ENCODE peak calls at places on chromosomes 11 and 22, in six cellular contexts. F, B, G, E, Z and D are unnamed samples.

GRCh38 chr22:39536711-39537110 is 4.2 kb upstream of the RPS19BP1 start:
- DNase-seq in F (no peak), B (no peak), G (no peak), E (no peak), Z (no peak), D (no peak)

GRCh38 chr22:44399906-44400762 is 87.4 kb upstream of the SHISAL1 start:
- DNase-seq in F (no peak), B (no peak), G (no peak), E (no peak), Z (no peak), D (peak; percentile 29)

GRCh38 chr11:116792869-116793475 is 1.3 kb upstream of the APOA5 start:
- DNase-seq in F (no peak), B (no peak), G (no peak), E (no peak), Z (no peak), D (no peak)

GRCh38 chr11:8384199-8384821 is 120.6 kb upstream of the LMO1 start:
- DNase-seq in F (no peak), B (no peak), G (no peak), E (peak; percentile 57), Z (peak; percentile 13), D (no peak)

GRCh38 chr11:35152575-35152974 is 13.6 kb downstream of the CD44 start:
- DNase-seq in F (no peak), B (no peak), G (no peak), E (no peak), Z (no peak), D (no peak)

GRCh38 chr11:57318178-57318577 is 6.6 kb downstream of the TNKS1BP1 start:
- DNase-seq in F (no peak), B (no peak), G (no peak), E (no peak), Z (no peak), D (no peak)

GRCh38 chr11:64040684-64041267 is 5.0 kb downstream of the FLRT1 start:
- DNase-seq in F (no peak), B (no peak), G (no peak), E (peak; percentile 50), Z (peak; percentile 38), D (no peak)

GRCh38 chr22:49369726-49370717 is 457.7 kb downstream of the BRD1 start:
- DNase-seq in F (no peak), B (no peak), G (no peak), E (no peak), Z (no peak), D (peak; percentile 31)

GRCh38 chr11:17063171-17064002 is 14.1 kb downstream of the RPS13 start:
- DNase-seq in F (peak; percentile 68), B (peak; percentile 42), G (peak; percentile 42), E (peak; percentile 75), Z (peak; percentile 71), D (peak; percentile 74)

GRCh38 chr11:12207384-12208150 is 97.2 kb downstream of the MICAL2 start:
- DNase-seq in F (no peak), B (no peak), G (no peak), E (no peak), Z (no peak), D (no peak)

GRCh38 chr11:31834237-31834636 is 23.1 kb upstream of the PAX6 start:
- DNase-seq in F (no peak), B (no peak), G (no peak), E (no peak), Z (no peak), D (no peak)

GRCh38 chr22:29700949-29701927 is 18.6 kb upstream of the CABP7 start:
- DNase-seq in F (no peak), B (peak; percentile 51), G (no peak), E (peak; percentile 57), Z (peak; percentile 55), D (no peak)

GRCh38 chr22:30250713-30251267 is 4.2 kb upstream of the LIF start:
- DNase-seq in F (peak; percentile 57), B (no peak), G (no peak), E (peak; percentile 48), Z (no peak), D (peak; percentile 71)

GRCh38 chr11:34997872-34998548 is 81.6 kb downstream of the PDHX start:
- DNase-seq in F (no peak), B (no peak), G (no peak), E (no peak), Z (no peak), D (peak; percentile 33)

GRCh38 chr11:15327786-15328231 is 213.1 kb downstream of the INSC start:
- DNase-seq in F (peak; percentile 57), B (peak; percentile 35), G (peak; percentile 69), E (peak; percentile 84), Z (peak; percentile 80), D (peak; percentile 69)

GRCh38 chr11:63862923-63863322 is 24.0 kb downstream of the MARK2 start:
- DNase-seq in F (peak; percentile 68), B (no peak), G (no peak), E (no peak), Z (no peak), D (no peak)

GRCh38 chr11:8192016-8192895 is 23.4 kb upstream of the RIC3 start:
- DNase-seq in F (peak; percentile 67), B (peak; percentile 41), G (peak; percentile 62), E (peak; percentile 82), Z (peak; percentile 73), D (peak; percentile 9)

DNA sequence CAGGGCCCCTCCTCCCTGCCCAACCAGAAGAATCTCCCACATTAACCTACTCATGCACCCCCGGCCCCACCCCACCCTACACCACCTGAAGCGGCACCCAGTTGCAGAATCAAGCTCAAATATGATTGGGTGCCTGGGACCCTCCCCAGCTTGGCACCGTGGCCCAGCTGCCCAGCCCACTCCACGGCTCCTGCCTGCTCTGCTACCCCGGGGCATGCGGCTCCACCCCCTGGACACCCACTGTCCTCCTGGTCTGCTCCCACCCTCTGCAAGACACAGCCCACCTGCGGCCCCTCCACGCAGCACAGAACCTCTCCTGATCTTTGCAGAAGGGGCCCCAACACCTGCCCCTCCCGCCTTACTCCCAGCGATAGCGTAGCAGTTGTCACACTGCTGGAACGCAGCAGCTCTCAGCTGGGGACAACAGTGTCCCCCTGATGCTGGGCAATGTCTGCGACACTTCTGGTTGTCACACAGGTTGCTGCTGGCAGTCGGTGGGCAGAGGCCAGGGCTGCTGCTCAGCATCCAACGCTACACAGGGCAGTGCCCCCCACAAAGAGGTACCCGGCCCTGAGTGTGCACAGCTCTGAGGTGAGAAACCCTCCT is 32.0 kb upstream of the TESMIN start:
- DNase-seq in F (no peak), B (no peak), G (no peak), E (no peak), Z (peak; percentile 59), D (no peak)
- H3K36me3 ChIP-seq in F (peaks cover 38% of the 10 kb centered on the region), B (peaks cover 8% of the 10 kb centered on the region), G (peaks cover 99% of the 10 kb centered on the region), E (no peaks in the 10 kb centered on the region), Z (no peaks in the 10 kb centered on the region), D (peaks cover 85% of the 10 kb centered on the region)

GRCh38 chr22:31628969-31629723 is 32.9 kb downstream of the PISD start:
- DNase-seq in F (no peak), B (no peak), G (no peak), E (no peak), Z (no peak), D (no peak)

GRCh38 chr22:31625661-31626426 is 36.2 kb downstream of the PISD start:
- DNase-seq in F (no peak), B (no peak), G (peak; percentile 49), E (peak; percentile 55), Z (peak; percentile 45), D (no peak)

GRCh38 chr22:31628362-31628761 is 33.7 kb downstream of the PISD start:
- DNase-seq in F (no peak), B (no peak), G (no peak), E (no peak), Z (no peak), D (no peak)

GRCh38 chr22:31626427-31627150 is 35.4 kb downstream of the PISD start:
- DNase-seq in F (no peak), B (no peak), G (no peak), E (peak; percentile 69), Z (no peak), D (no peak)

DNA sequence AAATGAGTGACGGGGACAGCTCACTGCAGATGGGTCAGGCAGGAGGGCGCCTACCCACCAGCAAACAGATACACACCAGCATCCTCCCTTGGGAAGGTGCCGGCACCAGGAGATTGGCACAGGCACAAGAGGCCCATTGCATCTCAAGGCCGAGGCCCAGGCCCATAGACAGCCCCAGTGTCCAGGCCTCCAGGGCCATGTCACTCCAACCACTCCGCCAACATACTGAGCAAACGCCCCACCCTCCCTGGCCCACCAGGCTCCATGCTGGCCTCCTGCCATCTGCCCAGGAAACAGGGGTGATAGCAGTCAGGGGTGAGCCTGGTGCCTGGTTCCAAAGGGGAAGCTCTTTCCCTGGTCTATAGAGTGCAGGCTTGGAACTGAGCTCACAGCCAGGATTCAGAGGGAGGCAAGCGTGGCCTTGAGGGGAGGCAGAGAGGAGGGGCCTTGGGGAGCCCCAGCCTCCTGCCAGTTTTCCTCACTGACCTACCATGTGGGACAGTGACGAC is 34.7 kb downstream of the PISD start:
- DNase-seq in F (no peak), B (no peak), G (no peak), E (no peak), Z (no peak), D (no peak)
- H3K27ac ChIP-seq in F (no peak overlapping the region), B (no peak overlapping the region), G (no peak overlapping the region), E (peak overlapping the region; percentile 64), Z (no peak overlapping the region), D (no peak overlapping the region)

GRCh38 chr11:77633856-77634425 is 3.7 kb downstream of the CLNS1A start:
- DNase-seq in F (peak; percentile 38), B (no peak), G (no peak), E (no peak), Z (no peak), D (no peak)

GRCh38 chr11:77634724-77635123 is 2.9 kb downstream of the CLNS1A start:
- DNase-seq in F (no peak), B (no peak), G (no peak), E (no peak), Z (no peak), D (no peak)

DNA sequence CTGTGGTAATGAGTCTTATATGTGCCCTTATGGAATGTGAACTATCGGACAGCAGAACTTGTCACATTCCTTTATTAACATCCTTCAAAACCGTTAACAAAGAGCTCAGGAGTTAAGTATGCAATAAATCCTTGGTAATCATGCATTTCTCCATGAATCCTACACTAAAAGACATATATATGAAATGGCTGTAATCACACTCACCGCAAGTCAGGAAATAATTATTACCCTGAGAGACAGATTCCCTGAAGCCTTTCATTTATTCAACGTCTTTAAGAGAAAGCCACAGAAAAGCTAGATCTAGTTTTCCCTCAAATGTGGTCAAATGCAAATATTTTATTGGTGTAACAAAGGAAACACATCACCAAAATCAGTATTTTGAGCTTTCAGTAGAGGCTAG is 7.3 kb downstream of the CLNS1A start:
- DNase-seq in F (no peak), B (no peak), G (no peak), E (no peak), Z (no peak), D (no peak)
- H3K36me3 ChIP-seq in F (peaks cover 1% of the 10 kb centered on the region), B (peaks cover 15% of the 10 kb centered on the region), G (peaks cover 29% of the 10 kb centered on the region), E (peaks cover 4% of the 10 kb centered on the region), Z (peaks cover 10% of the 10 kb centered on the region), D (no peaks in the 10 kb centered on the region)

GRCh38 chr11:65713212-65713969 is 1.3 kb downstream of the KAT5 start:
- DNase-seq in F (no peak), B (no peak), G (no peak), E (no peak), Z (no peak), D (no peak)
- H3K27ac ChIP-seq in F (no peak overlapping the region), B (no peak overlapping the region), G (peak overlapping the region; percentile 100), E (no peak overlapping the region), Z (no peak overlapping the region), D (no peak overlapping the region)

DNA sequence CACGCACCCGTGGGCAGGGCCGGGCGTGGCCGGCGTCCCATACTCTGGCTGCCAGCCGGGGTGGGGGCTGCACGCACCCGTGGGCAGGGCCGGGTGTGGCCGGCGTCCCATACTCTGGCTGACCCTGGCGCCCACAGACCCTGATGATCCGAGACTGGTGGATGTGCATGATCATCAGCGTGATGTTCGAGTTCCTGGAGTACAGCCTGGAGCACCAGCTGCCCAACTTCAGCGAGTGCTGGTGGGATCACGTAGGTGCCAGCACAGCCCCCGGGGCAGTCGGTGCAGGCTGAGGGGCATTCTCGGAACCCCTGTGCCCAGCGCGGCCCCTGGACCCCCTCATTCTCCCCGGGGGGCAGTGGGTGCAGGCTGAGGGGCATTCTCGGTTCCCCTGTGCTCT is 19.0 kb downstream of the RNH1 start:
- DNase-seq in F (no peak), B (no peak), G (no peak), E (no peak), Z (no peak), D (no peak)
- H3K36me3 ChIP-seq in F (no peaks in the 10 kb centered on the region), B (no peaks in the 10 kb centered on the region), G (peaks cover 59% of the 10 kb centered on the region), E (no peaks in the 10 kb centered on the region), Z (no peaks in the 10 kb centered on the region), D (no peaks in the 10 kb centered on the region)